ENCODE peak calls at places on chromosomes 1 and 21, in four cellular contexts. R is SK-N-SH, I is H1, K is GM12878. P is an unnamed sample.
A peak's percentile ranks its signal among the peaks of the same experiment; 100 is the strongest.

GRCh38 chr1:88052162-88052561 is 631.9 kb upstream of the PKN2 start:
- DNase-seq in R (no peak), I (no peak), K (no peak), P (no peak)

GRCh38 chr1:180928272-180929230 is 15.9 kb downstream of the KIAA1614 start:
- DNase-seq in R (peak; percentile 58), I (no peak), K (no peak), P (no peak)

GRCh38 chr1:205191127-205191577 is 20.4 kb downstream of the DSTYK start:
- DNase-seq in R (no peak), I (no peak), K (no peak), P (no peak)

GRCh38 chr1:191348328-191348727 is 809.9 kb upstream of the RGS18 start:
- DNase-seq in R (no peak), I (no peak), K (no peak), P (no peak)

GRCh38 chr1:60572378-60572777 is 498.8 kb upstream of the C1orf87 start:
- DNase-seq in R (no peak), I (no peak), K (no peak), P (no peak)

GRCh38 chr1:41383094-41383852 is 22.0 kb downstream of the FOXO6 start:
- DNase-seq in R (no peak), I (no peak), K (no peak), P (no peak)

GRCh38 chr1:178506669-178507068 is 6.2 kb upstream of the TEX35 start:
- DNase-seq in R (no peak), I (no peak), K (no peak), P (no peak)

GRCh38 chr1:236948381-236948780 is 55.9 kb downstream of the MT1HL1 start:
- DNase-seq in R (no peak), I (no peak), K (no peak), P (no peak)

GRCh38 chr1:106613861-106614260 is 442.6 kb upstream of the PRMT6 start:
- DNase-seq in R (no peak), I (no peak), K (no peak), P (peak; percentile 2)

GRCh38 chr1:9179450-9179849 is 50.5 kb upstream of the GPR157 start:
- DNase-seq in R (no peak), I (no peak), K (no peak), P (no peak)

GRCh38 chr1:27864264-27864895 is 8.0 kb upstream of the THEMIS2 start:
- DNase-seq in R (no peak), I (no peak), K (peak; percentile 58), P (no peak)

GRCh38 chr21:43961382-43961909 is 50.7 kb upstream of the TRAPPC10 start:
- DNase-seq in R (no peak), I (no peak), K (no peak), P (no peak)

GRCh38 chr1:8022395-8023286 is 3.5 kb downstream of the ERRFI1 start:
- DNase-seq in R (no peak), I (no peak), K (no peak), P (no peak)

GRCh38 chr1:26164036-26164927 is 4.5 kb downstream of the C1orf232 start:
- DNase-seq in R (peak; percentile 92), I (peak; percentile 85), K (no peak), P (no peak)

GRCh38 chr1:14996133-14997050 is 157.2 kb upstream of the TMEM51 start:
- DNase-seq in R (peak; percentile 37), I (no peak), K (no peak), P (no peak)

GRCh38 chr1:243730499-243731150 is 119.4 kb downstream of the AKT3 start:
- DNase-seq in R (no peak), I (no peak), K (no peak), P (no peak)

GRCh38 chr1:207312604-207312920 is 8.9 kb upstream of the CD55 start:
- DNase-seq in R (no peak), I (no peak), K (no peak), P (no peak)

GRCh38 chr1:38328278-38329035 is 281.9 kb upstream of the POU3F1 start:
- DNase-seq in R (no peak), I (no peak), K (no peak), P (no peak)

GRCh38 chr1:53550201-53550741 is 91.1 kb downstream of the DMRTB1 start:
- DNase-seq in R (peak; percentile 18), I (no peak), K (no peak), P (no peak)

GRCh38 chr1:190416239-190416638 is 61.4 kb downstream of the BRINP3 start:
- DNase-seq in R (no peak), I (no peak), K (no peak), P (peak; percentile 10)

GRCh38 chr1:19664453-19665043 is at the start of gene HTR6:
- DNase-seq in R (peak; percentile 95), I (no peak), K (no peak), P (no peak)

GRCh38 chr1:19665044-19665455 is 375 bp downstream of the HTR6 start:
- DNase-seq in R (peak; percentile 85), I (no peak), K (no peak), P (no peak)

GRCh38 chr1:19662313-19662712 is 2.4 kb upstream of the HTR6 start:
- DNase-seq in R (no peak), I (no peak), K (no peak), P (no peak)

GRCh38 chr1:19666139-19666465 is 1.4 kb downstream of the HTR6 start:
- DNase-seq in R (no peak), I (no peak), K (no peak), P (no peak)

DNA sequence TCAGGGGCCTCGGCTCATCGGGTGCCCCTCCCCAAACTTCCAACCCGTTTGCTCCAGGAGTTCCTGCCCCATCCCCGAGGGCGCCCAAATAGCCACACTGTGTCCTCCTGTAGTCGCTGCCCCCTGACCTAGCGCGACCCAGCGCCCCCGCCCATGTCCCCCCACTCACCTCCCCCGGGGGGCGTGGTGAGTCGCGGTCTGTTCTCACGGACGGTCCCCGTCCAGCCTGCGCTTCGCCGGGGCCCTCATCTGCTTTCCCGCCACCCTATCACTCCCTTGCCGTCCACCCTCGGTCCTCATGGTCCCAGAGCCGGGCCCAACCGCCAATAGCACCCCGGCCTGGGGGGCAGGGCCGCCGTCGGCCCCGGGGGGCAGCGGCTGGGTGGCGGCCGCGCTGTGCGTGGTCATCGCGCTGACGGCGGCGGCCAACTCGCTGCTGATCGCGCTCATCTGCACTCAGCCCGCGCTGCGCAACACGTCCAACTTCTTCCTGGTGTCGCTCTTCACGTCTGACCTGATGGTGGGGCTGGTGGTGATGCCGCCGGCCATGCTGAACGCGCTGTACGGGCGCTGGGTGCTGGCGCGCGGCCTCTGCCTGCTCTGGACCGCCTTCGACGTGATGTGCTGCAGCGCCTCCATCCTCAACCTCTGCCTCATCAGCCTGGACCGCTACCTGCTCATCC is 922 bp downstream of the HTR6 start:
- DNase-seq in R (peak; percentile 81), I (peak; percentile 69), K (no peak), P (no peak)
- TF ChIP-seq JUND in R (no peak), I (no peak), K (no peak), P (no peak)

GRCh38 chr1:222325506-222325905 is 222.4 kb downstream of the HHIPL2 start:
- DNase-seq in R (no peak), I (no peak), K (no peak), P (no peak)
- TF ChIP-seq JUND in R (no peak), I (no peak), K (no peak), P (no peak)

DNA sequence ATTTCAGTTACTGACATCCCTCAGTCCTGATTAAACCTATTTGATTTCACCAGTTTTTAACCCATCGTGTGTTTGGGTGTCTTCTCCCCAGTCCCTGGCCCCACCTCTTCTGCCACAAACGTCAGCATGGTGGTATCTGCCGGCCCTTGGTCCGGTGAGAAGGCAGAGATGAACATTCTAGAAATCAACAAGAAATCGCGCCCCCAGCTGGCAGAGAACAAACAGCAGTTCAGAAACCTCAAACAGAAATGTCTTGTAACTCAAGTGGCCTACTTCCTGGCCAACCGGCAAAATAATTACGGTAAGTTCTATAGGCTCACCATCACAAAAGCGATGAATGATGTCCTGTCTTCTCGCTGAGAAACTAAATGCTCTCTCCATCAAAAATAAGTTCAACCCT is 28.7 kb downstream of the NBPF3 start:
- DNase-seq in R (no peak), I (peak; percentile 80), K (no peak), P (no peak)
- TF ChIP-seq JUND in R (no peak), I (no peak), K (no peak), P (no peak)

GRCh38 chr1:31383967-31384366 is 11.1 kb upstream of the FABP3 start:
- DNase-seq in R (no peak), I (no peak), K (no peak), P (no peak)
- TF ChIP-seq JUND in R (no peak), I (no peak), K (no peak), P (no peak)

DNA sequence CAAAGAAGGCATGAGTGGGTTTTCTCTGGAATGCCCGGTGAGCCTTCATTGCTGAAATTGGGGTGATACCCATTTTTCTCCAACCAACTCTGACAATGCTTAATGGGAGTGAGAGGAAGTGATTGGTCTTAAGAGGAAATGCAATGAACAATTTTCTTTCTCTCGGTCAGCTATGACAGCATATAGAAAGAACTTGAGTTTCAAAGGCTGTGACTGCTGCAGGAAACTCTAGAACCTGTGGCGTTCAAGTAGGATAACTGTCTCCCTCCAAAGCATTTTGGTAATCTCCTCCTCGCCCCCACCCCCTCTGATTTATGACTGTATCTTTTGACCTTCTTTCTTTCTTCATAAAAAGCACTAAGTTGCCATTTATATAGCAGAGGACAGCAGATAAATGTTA is 155.9 kb downstream of the LYPLAL1 start:
- DNase-seq in R (no peak), I (no peak), K (no peak), P (no peak)
- TF ChIP-seq JUND in R (peak; percentile 9), I (no peak), K (no peak), P (no peak)

GRCh38 chr1:192563129-192563528 is 12.4 kb upstream of the RGS1 start:
- DNase-seq in R (no peak), I (no peak), K (no peak), P (no peak)
- TF ChIP-seq JUND in R (no peak), I (no peak), K (no peak), P (no peak)

GRCh38 chr1:174051956-174052355 is 29.8 kb upstream of the RC3H1 start:
- DNase-seq in R (no peak), I (no peak), K (no peak), P (no peak)
- TF ChIP-seq JUND in R (no peak), I (no peak), K (no peak), P (no peak)

GRCh38 chr1:222326004-222326709 is 221.7 kb downstream of the HHIPL2 start:
- DNase-seq in R (no peak), I (no peak), K (no peak), P (no peak)
- TF ChIP-seq JUND in R (no peak), I (no peak), K (no peak), P (no peak)

DNA sequence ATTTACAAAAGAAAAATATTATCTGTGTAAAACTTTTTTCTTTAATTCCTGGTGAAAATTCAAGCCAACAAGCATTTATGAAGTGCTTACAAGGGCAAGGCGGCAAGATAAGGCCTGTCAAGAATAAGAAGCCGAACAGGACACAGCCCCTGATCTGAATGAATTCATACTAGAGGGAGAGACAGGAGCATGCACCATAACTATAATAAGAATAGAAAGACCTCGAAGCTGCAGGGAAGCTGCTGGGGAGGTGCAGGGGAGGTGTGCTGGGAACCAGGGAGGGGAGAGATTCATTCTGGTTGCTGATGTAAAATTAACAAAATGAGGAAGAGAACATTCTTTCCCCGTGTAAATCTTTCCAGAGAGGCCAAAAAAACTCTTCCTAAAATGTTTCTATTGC is 60.5 kb upstream of the TARDBP start:
- DNase-seq in R (no peak), I (no peak), K (no peak), P (no peak)
- TF ChIP-seq JUND in R (no peak), I (no peak), K (no peak), P (no peak)

P was measured in T47D.